ENCODE peak calls at places on chromosome 4, in five cellular contexts. Q is HCEC 1CT, H is NCI-H1417, J is cardiac fibroblast, P is progenitor cell of endocrine pancreas. I is an unnamed sample.

GRCh38 chr4:126004936-126005335 is 690.2 kb downstream of the FAT4 start:
- DNase-seq in P (no peak), H (no peak), Q (peak), J (peak), I (no peak)

GRCh38 chr4:17339376-17339775 is 172.5 kb downstream of the QDPR start:
- DNase-seq in J (no peak), Q (no peak), H (no peak), P (no peak), I (no peak)

GRCh38 chr4:47839259-47839658 is 1.4 kb upstream of the CORIN start:
- DNase-seq in H (no peak), Q (no peak), J (peak), P (no peak), I (no peak)

GRCh38 chr4:69066945-69067344 is 29.3 kb upstream of the UGT2B7 start:
- DNase-seq in Q (no peak), J (peak), H (no peak), P (no peak), I (no peak)

GRCh38 chr4:156779774-156780173 is 191.8 kb downstream of the PDGFC start:
- DNase-seq in J (peak), Q (peak), H (no peak), P (no peak), I (no peak)

GRCh38 chr4:74950200-74950599 is 17.3 kb downstream of the PARM1 start:
- DNase-seq in H (no peak), Q (no peak), P (no peak), J (no peak), I (no peak)

GRCh38 chr4:8084712-8085490 is 73.7 kb downstream of the ABLIM2 start:
- DNase-seq in H (no peak), P (no peak), J (no peak), Q (no peak), I (no peak)

GRCh38 chr4:76714226-76714625 is 183.7 kb downstream of the SOWAHB start:
- DNase-seq in J (no peak), P (no peak), Q (no peak), H (no peak), I (no peak)

GRCh38 chr4:106038012-106038411 is 142.7 kb downstream of the NPNT start:
- DNase-seq in H (no peak), Q (no peak), P (no peak), J (no peak), I (no peak)

GRCh38 chr4:185215261-185215660 is 5.9 kb downstream of the SNX25 start:
- DNase-seq in H (no peak), Q (no peak), J (no peak), P (no peak), I (no peak)

GRCh38 chr4:6660430-6660829 is 19.9 kb downstream of the MRFAP1 start:
- DNase-seq in P (no peak), Q (no peak), H (no peak), J (no peak), I (no peak)

GRCh38 chr4:53478671-53479456 is 101.4 kb downstream of the FIP1L1 start:
- DNase-seq in H (no peak), P (no peak), Q (peak), J (peak), I (no peak)

GRCh38 chr4:7167706-7168105 is 24.6 kb upstream of the SORCS2 start:
- DNase-seq in Q (no peak), J (no peak), H (no peak), P (no peak), I (no peak)

GRCh38 chr4:154332681-154333421 is 158.7 kb downstream of the DCHS2 start:
- DNase-seq in J (no peak), Q (no peak), P (no peak), H (no peak), I (peak)

GRCh38 chr4:65066106-65066505 is 604.2 kb downstream of the EPHA5 start:
- DNase-seq in Q (no peak), H (no peak), P (no peak), J (no peak), I (no peak)

GRCh38 chr4:37794046-37794445 is 32.4 kb upstream of the PGM2 start:
- DNase-seq in J (no peak), P (no peak), Q (peak), H (no peak), I (no peak)

GRCh38 chr4:182560358-182560757 is 317.2 kb downstream of the TENM3 start:
- DNase-seq in J (peak), P (no peak), H (peak), Q (peak), I (no peak)

GRCh38 chr4:10965196-10965595 is 280.6 kb upstream of the CLNK start:
- DNase-seq in Q (peak), J (no peak), P (no peak), H (no peak), I (no peak)

GRCh38 chr4:33626242-33626641 is 2618.1 kb downstream of the ARAP2 start:
- DNase-seq in Q (no peak), P (no peak), H (no peak), J (no peak), I (no peak)

GRCh38 chr4:159238631-159239030 is 135.8 kb downstream of the RAPGEF2 start:
- DNase-seq in P (no peak), Q (no peak), J (peak), H (no peak), I (no peak)

GRCh38 chr4:168503652-168504362 is 7.0 kb downstream of the PALLD start:
- DNase-seq in J (peak), H (no peak), Q (no peak), P (no peak), I (no peak)

GRCh38 chr4:5635826-5636196 is 72.5 kb downstream of the EVC2 start:
- DNase-seq in H (no peak), P (no peak), J (peak), Q (peak), I (no peak)

GRCh38 chr4:96558466-96558865 is 718.6 kb downstream of the PDHA2 start:
- DNase-seq in J (no peak), Q (no peak), H (no peak), P (no peak), I (no peak)

GRCh38 chr4:156949373-156949814 is 22.2 kb downstream of the PDGFC start:
- DNase-seq in Q (peak), P (no peak), H (no peak), J (peak), I (no peak)

GRCh38 chr4:48223633-48224295 is 45.9 kb downstream of the TEC start:
- DNase-seq in P (no peak), H (no peak), Q (peak), J (peak), I (no peak)

GRCh38 chr4:119237642-119238041 is 25.1 kb downstream of the USP53 start:
- DNase-seq in J (no peak), P (no peak), H (no peak), Q (no peak), I (no peak)

GRCh38 chr4:75985116-75985515 is 5.6 kb downstream of the SDAD1 start:
- DNase-seq in J (peak), Q (peak), H (no peak), P (no peak), I (no peak)

GRCh38 chr4:40255722-40256281 is 59.0 kb downstream of the RHOH start:
- DNase-seq in Q (peak), J (peak), P (no peak), H (no peak), I (no peak)

I was measured in occipital lobe.